ENCODE peak calls at places on chromosomes 12 and 14, in five cellular contexts. Q is endothelial cell of umbilical vein, S is H1, R is GM23338, C is prostate gland. B is an unnamed sample. For H3K36me3, the result is how much of the 10 kb centered on the place peaks cover.

GRCh38 chr14:75794615-75795038 is 133.6 kb downstream of the TTLL5 start:
- DNase-seq in Q (peak), R (peak), S (no peak), C (no peak), B (no peak)

GRCh38 chr12:120346031-120346430 is 18.5 kb upstream of the PLA2G1B start:
- DNase-seq in S (no peak), Q (no peak), C (no peak), R (no peak), B (no peak)

GRCh38 chr12:54442071-54442470 is 23.0 kb upstream of the ITGA5 start:
- DNase-seq in R (no peak), S (no peak), Q (no peak), C (no peak), B (no peak)

GRCh38 chr14:24196071-24197061 is 1.1 kb upstream of the TM9SF1 start:
- DNase-seq in S (no peak), C (no peak), R (peak), Q (peak), B (no peak)

GRCh38 chr14:83163016-83163415 is 1629.4 kb upstream of the SEL1L start:
- DNase-seq in C (no peak), S (no peak), R (no peak), Q (no peak), B (no peak)

GRCh38 chr12:67663121-67663520 is 14.6 kb downstream of the DYRK2 start:
- DNase-seq in Q (no peak), C (no peak), S (no peak), R (no peak), B (no peak)

GRCh38 chr12:108441549-108441948 is 73.5 kb upstream of the FICD start:
- DNase-seq in S (no peak), R (peak), Q (no peak), C (no peak), B (no peak)

GRCh38 chr14:78764645-78765044 is 594.5 kb downstream of the NRXN3 start:
- DNase-seq in S (no peak), C (no peak), R (no peak), Q (no peak), B (no peak)

GRCh38 chr12:4379410-4379809 is at the start of gene FGF23:
- DNase-seq in C (no peak), S (peak), Q (peak), R (peak), B (no peak)

GRCh38 chr12:7856516-7856915 is 16.2 kb downstream of the SLC2A14 start:
- DNase-seq in R (no peak), S (no peak), Q (no peak), C (no peak), B (no peak)

GRCh38 chr12:52356762-52357580 is 10.3 kb downstream of the KRT85 start:
- DNase-seq in C (no peak), S (no peak), R (no peak), Q (no peak), B (no peak)

GRCh38 chr14:97970222-97970621 is 1173.0 kb downstream of the VRK1 start:
- DNase-seq in R (no peak), S (no peak), C (no peak), Q (no peak), B (no peak)

GRCh38 chr12:123035841-123036240 is 55.4 kb downstream of the ARL6IP4 start:
- DNase-seq in Q (no peak), C (no peak), R (no peak), S (no peak), B (no peak)

GRCh38 chr12:96063046-96063445 is 27.7 kb upstream of the LTA4H start:
- DNase-seq in R (no peak), C (no peak), Q (peak), S (no peak), B (no peak)

GRCh38 chr12:88308825-88309224 is 166.7 kb downstream of the TMTC3 start:
- DNase-seq in R (no peak), Q (peak), C (no peak), S (no peak), B (no peak)

GRCh38 chr14:102793531-102794328 is 16.5 kb downstream of the TRAF3 start:
- DNase-seq in C (no peak), R (no peak), S (no peak), Q (no peak), B (no peak)

GRCh38 chr14:35470775-35471174 is 63.2 kb upstream of the INSM2 start:
- DNase-seq in R (peak), Q (peak), S (no peak), C (no peak), B (no peak)

GRCh38 chr12:34342048-34342447 is 319.8 kb downstream of the ALG10 start:
- DNase-seq in S (no peak), C (no peak), Q (no peak), R (no peak), B (no peak)

GRCh38 chr14:71703477-71703876 is 228.8 kb upstream of the RGS6 start:
- DNase-seq in R (no peak), C (no peak), Q (no peak), S (no peak), B (no peak)

GRCh38 chr12:51863363-51863920 is 14.9 kb upstream of the FIGNL2 start:
- DNase-seq in Q (no peak), R (no peak), S (no peak), C (no peak), B (no peak)

GRCh38 chr14:55807059-55807499 is 227.1 kb downstream of the KTN1 start:
- DNase-seq in C (peak), R (no peak), S (no peak), Q (peak), B (peak)

DNA sequence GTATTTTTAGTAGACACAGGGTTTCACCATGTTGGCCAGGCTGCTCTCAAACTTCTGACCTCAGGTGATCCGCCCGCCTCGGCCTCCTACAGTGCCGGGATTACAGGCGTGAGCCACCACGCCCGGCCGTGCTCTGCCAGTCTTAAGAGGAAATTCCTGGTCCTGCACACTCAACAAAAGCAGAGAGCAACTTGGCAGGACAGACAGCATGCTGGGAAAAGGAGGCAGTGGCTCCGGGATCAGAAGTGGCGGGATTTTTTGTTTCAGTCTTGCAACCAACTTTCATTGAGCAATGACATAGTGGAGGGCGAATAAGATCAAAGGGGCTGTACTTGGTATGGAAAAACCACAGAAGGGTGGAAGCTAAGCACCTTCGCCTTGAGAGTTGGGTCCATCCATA is 2.1 kb downstream of the CKAP4 start:
- DNase-seq in C (peak), S (no peak), Q (peak), R (no peak), B (peak)
- TF ChIP-seq POLR2AphosphoS5 in C (no peak), S (no peak), Q (no peak), R (no peak), B (peak)

DNA sequence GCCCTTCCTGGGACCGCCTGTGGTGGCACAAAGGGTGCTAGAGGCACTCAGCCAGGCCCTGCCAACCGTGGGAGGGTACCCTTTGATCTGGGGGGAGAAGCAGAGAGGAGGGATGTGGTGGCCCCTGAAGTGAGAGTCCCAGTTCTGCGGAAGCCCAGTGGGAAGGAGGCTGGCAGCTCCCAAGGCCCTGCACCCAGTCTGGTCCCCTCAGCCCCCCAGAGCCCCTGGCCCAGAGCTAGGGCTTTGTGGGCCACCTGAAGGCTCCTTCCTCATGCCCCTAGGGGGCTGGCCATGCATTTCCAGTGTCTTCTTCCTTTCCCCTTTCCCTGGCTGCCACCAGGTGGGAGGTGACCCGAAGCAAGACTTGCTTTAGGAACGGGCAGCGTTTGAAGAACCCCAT is 44.3 kb downstream of the PLEKHG3 start:
- DNase-seq in C (no peak), R (no peak), S (no peak), Q (no peak), B (no peak)
- H3K36me3 ChIP-seq in C (under half), R (under half), S (under half), Q (under half), B (under half)

GRCh38 chr14:69819607-69820006 is 22.6 kb upstream of the SLC10A1 start:
- DNase-seq in Q (no peak), S (no peak), C (no peak), R (no peak), B (no peak)
- TF ChIP-seq POLR2AphosphoS5 in Q (no peak), S (no peak), C (no peak), R (no peak), B (no peak)

GRCh38 chr12:106886921-106887320 is 68.8 kb upstream of the TMEM263 start:
- DNase-seq in S (no peak), R (no peak), C (no peak), Q (no peak), B (no peak)

GRCh38 chr12:106879612-106880011 is 76.1 kb upstream of the TMEM263 start:
- DNase-seq in Q (no peak), C (no peak), S (no peak), R (no peak), B (no peak)

GRCh38 chr12:106885546-106886249 is 70.0 kb upstream of the TMEM263 start:
- DNase-seq in C (no peak), R (no peak), S (no peak), Q (no peak), B (no peak)

GRCh38 chr12:106885026-106885425 is 70.7 kb upstream of the TMEM263 start:
- DNase-seq in R (no peak), C (no peak), S (no peak), Q (no peak), B (no peak)

GRCh38 chr12:106883421-106883820 is 72.3 kb upstream of the TMEM263 start:
- DNase-seq in S (no peak), C (no peak), Q (no peak), R (no peak), B (no peak)
- H3K36me3 ChIP-seq in S (under half), C (under half), Q (under half), R (under half), B (under half)

GRCh38 chr12:118053071-118053985 is 7.7 kb downstream of the WSB2 start:
- DNase-seq in Q (no peak), C (no peak), R (no peak), S (no peak), B (no peak)

GRCh38 chr12:118055865-118056773 is 4.9 kb downstream of the WSB2 start:
- DNase-seq in C (peak), R (no peak), S (no peak), Q (no peak), B (no peak)

GRCh38 chr12:118055144-118055557 is 5.8 kb downstream of the WSB2 start:
- DNase-seq in S (no peak), Q (peak), R (peak), C (no peak), B (no peak)

GRCh38 chr12:118050972-118051910 is 9.7 kb downstream of the WSB2 start:
- DNase-seq in S (no peak), C (no peak), Q (no peak), R (no peak), B (no peak)

DNA sequence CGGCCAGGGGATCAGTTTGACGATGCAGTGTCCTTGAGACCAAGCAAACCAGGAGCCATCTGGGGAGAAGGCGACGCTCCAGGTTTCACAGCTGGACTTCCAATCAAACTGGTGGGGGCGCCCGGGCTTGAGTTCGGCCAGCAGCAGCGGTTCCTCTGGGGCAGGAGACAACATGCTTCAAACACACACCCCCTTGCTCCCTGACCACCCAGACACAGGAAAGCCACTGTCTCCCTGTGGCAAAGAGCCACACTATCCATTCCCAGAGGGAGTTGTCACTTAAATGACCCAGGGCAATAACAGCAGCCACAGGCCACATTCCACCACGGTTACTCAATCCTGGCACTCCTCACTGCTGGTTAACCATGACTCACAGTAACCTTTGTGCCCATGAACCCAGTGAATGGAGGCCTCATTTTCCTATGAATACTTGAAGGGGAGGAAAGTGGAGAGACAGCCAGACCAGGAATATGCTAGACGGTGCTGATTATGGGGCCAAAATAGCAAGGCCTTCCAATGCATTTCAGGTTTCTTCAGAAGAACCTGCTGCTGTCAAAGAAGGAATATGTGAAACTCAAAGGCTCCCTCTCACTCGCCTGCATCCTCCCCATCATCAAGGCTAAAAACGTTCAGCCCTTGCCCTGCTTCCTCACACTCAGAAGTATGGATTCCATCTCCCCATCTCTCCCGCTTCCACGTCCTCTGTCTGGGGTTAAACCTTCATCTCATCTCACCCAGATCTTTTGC is 8.5 kb downstream of the WSB2 start:
- DNase-seq in S (no peak), R (peak), C (peak), Q (peak), B (peak)
- TF ChIP-seq POLR2AphosphoS5 in S (no peak), R (no peak), C (peak), Q (peak), B (peak)

B was measured in sigmoid colon.